ENCODE peak calls at places on chromosomes 16 and 17, in seven cellular contexts. R, X, O, L, Q, Y and S are unnamed samples.

GRCh38 chr16:29857133-29857760 is 5.8 kb downstream of the CDIPT start:
- DNase-seq in X (peak; percentile 33), Q (no peak), L (no peak), O (no peak), Y (no peak), R (no peak), S (no peak)

GRCh38 chr16:21159281-21159951 is 942 bp downstream of the LDAF1 start:
- DNase-seq in L (peak; percentile 51), Y (peak; percentile 43), Q (peak; percentile 54), O (peak; percentile 68), X (no peak), R (peak; percentile 54), S (peak; percentile 72)

GRCh38 chr16:85623997-85624601 is 11.0 kb downstream of the GSE1 start:
- DNase-seq in R (no peak), Y (no peak), L (no peak), X (no peak), O (no peak), Q (no peak), S (no peak)

GRCh38 chr17:57862990-57863667 is 13.3 kb upstream of the MRPS23 start:
- DNase-seq in R (no peak), Q (no peak), Y (no peak), X (no peak), O (no peak), L (no peak), S (no peak)

GRCh38 chr17:77719806-77720205 is 238.7 kb upstream of the TNRC6C start:
- DNase-seq in L (no peak), Y (no peak), O (no peak), R (no peak), X (no peak), Q (no peak), S (no peak)

GRCh38 chr17:54694287-54694887 is 206.3 kb upstream of the TOM1L1 start:
- DNase-seq in Y (no peak), L (no peak), X (no peak), Q (no peak), O (no peak), R (no peak), S (no peak)

GRCh38 chr17:78121801-78122220 is 6.7 kb downstream of the TMC6 start:
- DNase-seq in R (no peak), X (no peak), L (no peak), Y (no peak), O (no peak), Q (no peak), S (no peak)

GRCh38 chr17:334974-335481 is 17.6 kb downstream of the RPH3AL start:
- DNase-seq in L (no peak), R (no peak), X (no peak), O (no peak), Q (no peak), Y (no peak), S (no peak)

GRCh38 chr16:1539720-1540555 is 6.5 kb downstream of the TMEM204 start:
- DNase-seq in L (no peak), Q (no peak), O (peak; percentile 46), Y (no peak), R (no peak), X (no peak), S (no peak)

GRCh38 chr17:3890893-3891219 is 2.0 kb downstream of the CAMKK1 start:
- DNase-seq in X (no peak), O (no peak), L (no peak), R (no peak), Y (no peak), Q (no peak), S (no peak)

DNA sequence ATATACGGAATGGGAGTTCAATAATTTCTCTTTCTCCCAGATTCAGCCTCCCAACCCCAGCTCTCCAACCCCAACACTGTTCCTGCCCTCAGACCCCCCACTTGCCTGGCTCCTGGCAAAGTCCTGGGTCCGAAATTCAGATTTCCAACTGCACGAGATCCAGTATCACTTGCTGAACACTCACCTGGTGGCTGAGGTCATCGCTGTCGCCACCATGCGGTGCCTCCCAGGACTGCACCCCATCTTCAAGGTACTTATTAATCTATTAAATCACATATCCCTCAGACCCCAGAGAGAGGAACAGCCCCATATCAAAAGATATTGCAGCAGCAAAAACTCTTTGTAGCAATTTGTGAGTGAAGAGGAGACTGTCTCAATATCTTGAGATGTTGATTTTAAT is 5.7 kb downstream of the ALOX12 start:
- DNase-seq in X (peak; percentile 42), O (no peak), Q (no peak), Y (no peak), L (no peak), R (no peak), S (no peak)
- TF ChIP-seq CTCF in X (peak; percentile 81), O (peak; percentile 37), Q (peak; percentile 63), Y (peak; percentile 40), L (peak; percentile 13), R (peak; percentile 32), S (peak; percentile 3)

GRCh38 chr16:10111156-10111761 is 71.0 kb downstream of the GRIN2A start:
- DNase-seq in X (no peak), R (no peak), Q (no peak), Y (no peak), L (no peak), O (no peak), S (no peak)

GRCh38 chr16:10112021-10112420 is 70.2 kb downstream of the GRIN2A start:
- DNase-seq in R (peak; percentile 58), Y (no peak), Q (no peak), X (no peak), O (no peak), L (no peak), S (no peak)

GRCh38 chr16:10114411-10114810 is 67.8 kb downstream of the GRIN2A start:
- DNase-seq in L (peak; percentile 44), X (peak; percentile 48), O (no peak), Q (no peak), R (peak; percentile 65), Y (no peak), S (no peak)

DNA sequence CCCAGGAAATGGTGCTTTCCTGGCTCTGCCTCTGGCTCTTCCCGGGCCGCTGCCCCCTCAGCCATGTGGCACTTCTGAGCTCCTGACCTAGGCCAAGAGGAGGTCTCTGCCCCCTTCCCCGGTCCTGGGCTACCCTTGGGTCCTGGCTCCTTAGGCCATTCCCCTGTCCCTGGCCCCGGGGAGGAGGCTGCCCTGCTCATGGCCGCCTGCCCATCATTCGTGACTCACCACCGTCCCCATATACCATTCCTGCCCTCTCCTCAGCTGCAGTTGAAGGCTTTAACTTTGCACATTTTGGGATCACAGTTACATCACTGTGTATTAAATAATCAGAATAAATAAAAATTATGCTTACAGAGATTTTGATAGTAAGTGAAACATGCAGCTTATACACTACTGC is 69.0 kb downstream of the GRIN2A start:
- DNase-seq in Y (no peak), R (no peak), Q (no peak), X (no peak), L (no peak), O (no peak), S (no peak)
- H3K4me3 ChIP-seq in Y (no peak overlapping the region), R (no peak overlapping the region), Q (no peak overlapping the region), X (no peak overlapping the region), L (no peak overlapping the region), O (no peak overlapping the region), S (no peak overlapping the region)

GRCh38 chr17:16440814-16441629 is 25.7 kb downstream of the TRPV2 start:
- DNase-seq in X (no peak), O (no peak), L (no peak), R (no peak), Q (no peak), Y (no peak), S (no peak)

GRCh38 chr17:16442141-16442540 is 26.8 kb downstream of the TRPV2 start:
- DNase-seq in Y (no peak), X (no peak), Q (no peak), O (no peak), L (no peak), R (peak; percentile 25), S (no peak)

GRCh38 chr17:16444258-16444886 is 29.0 kb downstream of the TRPV2 start:
- DNase-seq in O (no peak), Q (no peak), Y (no peak), L (no peak), R (peak; percentile 27), X (no peak), S (no peak)

GRCh38 chr17:16442594-16443389 is 27.4 kb downstream of the TRPV2 start:
- DNase-seq in Y (no peak), L (no peak), Q (no peak), O (no peak), X (no peak), R (peak; percentile 22), S (no peak)

DNA sequence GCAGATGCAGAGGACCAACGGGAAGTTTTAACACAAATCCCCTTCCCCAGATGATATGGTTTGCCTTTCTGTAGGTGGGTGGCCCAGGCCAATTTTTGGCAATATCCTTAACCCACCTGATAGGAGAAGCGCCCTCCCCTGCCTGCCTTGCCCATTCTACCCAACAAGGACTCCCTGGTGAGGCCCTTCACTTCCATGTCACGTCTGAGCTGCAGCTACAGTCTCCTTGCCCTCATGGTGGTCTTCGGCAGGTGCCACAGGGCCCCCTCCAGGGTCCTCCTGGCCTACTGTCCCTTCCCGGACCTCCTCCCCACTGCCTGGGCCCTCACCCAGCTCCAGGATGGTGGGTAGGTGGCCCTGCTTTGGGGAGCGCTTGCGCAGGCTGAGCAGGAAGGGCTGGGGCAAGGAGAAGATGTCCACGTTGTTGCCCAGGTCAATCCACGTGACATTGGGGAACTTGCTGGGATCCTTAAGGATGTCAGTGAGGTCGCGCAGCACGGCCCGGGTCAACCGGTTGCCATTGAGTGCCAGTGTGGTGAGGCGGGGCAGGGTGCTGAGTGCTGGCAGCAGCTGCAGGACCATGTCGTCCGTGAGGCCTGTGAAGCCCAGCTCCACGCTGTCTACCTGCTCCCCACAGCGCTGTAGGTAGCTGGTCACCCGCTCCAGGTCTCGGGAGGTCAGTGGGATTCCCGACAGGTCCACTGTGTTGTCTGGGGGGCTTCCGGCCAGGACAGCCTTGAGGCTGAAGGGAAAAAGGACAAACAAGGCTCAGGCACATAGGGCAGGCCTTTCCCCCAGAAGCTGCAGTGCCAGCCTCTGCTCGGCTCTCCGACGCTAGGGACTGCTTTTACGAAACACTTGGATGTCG is 28.3 kb downstream of the TRPV2 start:
- DNase-seq in R (no peak), X (no peak), Q (no peak), L (no peak), Y (no peak), O (no peak), S (no peak)
- H3K27ac ChIP-seq in R (no peak overlapping the region), X (no peak overlapping the region), Q (peak overlapping the region; percentile 81), L (no peak overlapping the region), Y (peak overlapping the region; percentile 67), O (no peak overlapping the region), S (no peak overlapping the region)

GRCh38 chr17:20010099-20010863 is 1.1 kb downstream of the SPECC1 start:
- DNase-seq in Q (peak; percentile 53), Y (peak; percentile 78), X (peak; percentile 14), R (peak; percentile 90), L (no peak), O (no peak), S (no peak)

GRCh38 chr17:20009302-20010098 is at the start of gene SPECC1:
- DNase-seq in Y (peak; percentile 83), O (peak; percentile 93), X (peak; percentile 53), R (peak; percentile 97), Q (peak; percentile 85), L (peak; percentile 55), S (peak; percentile 28)

GRCh38 chr17:20010886-20011402 is 1.8 kb downstream of the SPECC1 start:
- DNase-seq in Q (no peak), R (no peak), L (no peak), O (no peak), Y (no peak), X (no peak), S (no peak)

GRCh38 chr17:20008242-20009051 is 712 bp upstream of the SPECC1 start:
- DNase-seq in L (no peak), X (no peak), O (peak; percentile 68), Y (peak; percentile 42), Q (peak; percentile 26), R (peak; percentile 46), S (peak; percentile 24)

DNA sequence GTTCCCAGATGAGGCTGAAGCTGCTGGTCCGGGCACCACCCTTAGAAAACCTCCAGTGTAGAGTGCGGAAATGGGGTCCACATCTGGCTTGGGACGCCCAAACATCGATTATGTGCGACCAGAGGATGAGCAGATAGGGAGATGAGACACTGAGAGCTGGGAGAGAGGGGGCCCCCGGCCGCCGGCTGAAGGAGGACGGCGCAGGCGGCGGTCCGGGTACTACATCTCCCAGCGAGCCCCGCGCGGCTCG is 182 bp upstream of the SPECC1 start:
- DNase-seq in L (no peak), Y (no peak), R (no peak), O (no peak), X (no peak), Q (no peak), S (peak; percentile 77)
- TF ChIP-seq CTCF in L (peak; percentile 56), Y (no peak), R (peak; percentile 84), O (no peak), X (no peak), Q (peak; percentile 83), S (no peak)